ENCODE peak calls at places on chromosome 16, in seven cellular contexts. T, J, S, W, E, Y and R are unnamed samples.

GRCh38 chr16:79257958-79258490 is 342.5 kb downstream of the MAF start:
- DNase-seq in Y (no peak), W (no peak), E (no peak), S (no peak), T (no peak), J (no peak), R (no peak)

GRCh38 chr16:81697321-81697885 is 81.7 kb upstream of the PLCG2 start:
- DNase-seq in E (peak; percentile 79), J (peak; percentile 65), T (peak; percentile 59), Y (no peak), S (peak; percentile 68), W (peak; percentile 57), R (no peak)

GRCh38 chr16:50151322-50151721 is 1.8 kb upstream of the TENT4B start:
- DNase-seq in W (no peak), T (no peak), Y (no peak), S (no peak), E (no peak), J (no peak), R (no peak)

GRCh38 chr16:81774348-81774747 is 4.7 kb upstream of the PLCG2 start:
- DNase-seq in Y (no peak), S (no peak), J (no peak), T (no peak), E (no peak), W (no peak), R (no peak)

GRCh38 chr16:3089717-3090592 is 9.1 kb downstream of the ZSCAN10 start:
- DNase-seq in S (no peak), Y (no peak), T (no peak), W (no peak), E (no peak), J (no peak), R (no peak)

GRCh38 chr16:75965504-75966374 is 239.4 kb upstream of the CPHXL start:
- DNase-seq in J (no peak), W (no peak), Y (no peak), S (no peak), E (no peak), T (no peak), R (no peak)

GRCh38 chr16:20904507-20905079 is 4.0 kb downstream of the LYRM1 start:
- DNase-seq in Y (no peak), W (no peak), T (no peak), J (peak; percentile 30), S (no peak), E (no peak), R (peak; percentile 63)

GRCh38 chr16:29899516-29900101 is at the start of gene SEZ6L2:
- DNase-seq in E (peak; percentile 74), T (peak; percentile 89), S (peak; percentile 86), W (peak; percentile 73), Y (no peak), J (peak; percentile 89), R (no peak)

GRCh38 chr16:9072806-9073341 is 18.6 kb upstream of the HAPSTR1 start:
- DNase-seq in W (no peak), S (no peak), T (no peak), J (no peak), Y (no peak), E (no peak), R (no peak)

GRCh38 chr16:9630985-9631384 is 539.5 kb downstream of the HAPSTR1 start:
- DNase-seq in S (no peak), Y (no peak), J (no peak), E (no peak), T (no peak), W (no peak), R (no peak)

GRCh38 chr16:14283786-14284185 is 212.7 kb downstream of the MRTFB start:
- DNase-seq in J (no peak), T (no peak), W (no peak), Y (no peak), E (no peak), S (no peak), R (no peak)

GRCh38 chr16:14284930-14285541 is 213.9 kb downstream of the MRTFB start:
- DNase-seq in Y (no peak), J (peak; percentile 67), W (peak; percentile 53), T (peak; percentile 55), S (peak; percentile 67), E (no peak), R (no peak)

GRCh38 chr16:14284371-14284770 is 213.3 kb downstream of the MRTFB start:
- DNase-seq in W (no peak), S (no peak), T (no peak), Y (no peak), J (no peak), E (no peak), R (no peak)

GRCh38 chr16:14286381-14287230 is 215.5 kb downstream of the MRTFB start:
- DNase-seq in S (peak; percentile 22), Y (no peak), T (no peak), W (no peak), E (no peak), J (no peak), R (no peak)

DNA sequence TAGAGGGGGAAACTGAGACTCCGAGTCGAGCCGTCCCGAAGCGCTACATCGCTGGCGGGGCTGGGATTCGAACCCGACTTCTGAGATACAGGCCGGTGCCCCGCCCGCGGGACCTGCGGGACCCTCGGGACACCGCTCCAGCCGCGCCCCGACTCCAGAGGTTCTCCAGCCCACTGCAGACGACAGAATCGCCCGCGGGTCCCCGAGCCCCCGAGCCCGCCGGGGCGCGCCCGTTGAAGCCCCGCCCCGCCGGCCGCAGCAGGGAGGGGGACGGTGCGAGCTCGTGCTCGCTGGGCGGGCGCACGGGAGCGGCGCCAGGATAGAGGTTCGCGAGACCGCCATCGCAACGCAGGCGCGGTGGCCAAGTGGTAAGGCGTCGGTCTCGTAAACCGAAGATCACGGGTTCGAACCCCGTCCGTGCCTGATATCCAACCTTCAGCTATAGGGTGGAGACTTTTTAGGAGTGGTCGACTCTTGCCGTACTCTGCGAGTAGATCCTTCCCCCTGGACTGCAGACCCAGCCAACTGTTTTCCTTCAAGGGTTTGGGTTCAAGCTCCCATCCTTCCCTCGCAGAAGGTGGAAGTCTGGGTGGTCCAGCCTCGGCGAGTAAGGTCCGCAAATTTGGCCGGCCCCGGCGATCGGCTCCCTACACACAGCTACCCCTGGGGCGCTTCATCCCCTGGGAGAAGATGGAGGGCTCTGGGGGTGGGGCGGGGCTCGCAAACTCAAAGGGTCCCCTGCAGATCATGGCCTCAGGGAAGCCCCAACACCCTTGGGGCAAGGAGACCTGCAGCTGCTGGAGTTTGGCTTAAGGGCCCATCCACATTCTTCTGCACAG is 214.6 kb downstream of the MRTFB start:
- DNase-seq in E (peak; percentile 90), W (peak; percentile 91), J (peak; percentile 97), S (peak; percentile 95), Y (peak; percentile 99), T (peak; percentile 82), R (peak; percentile 94)
- TF ChIP-seq EP300 in E (peak; percentile 59), W (no peak), J (no peak), S (no peak), Y (no peak), T (no peak), R (peak; percentile 17)

DNA sequence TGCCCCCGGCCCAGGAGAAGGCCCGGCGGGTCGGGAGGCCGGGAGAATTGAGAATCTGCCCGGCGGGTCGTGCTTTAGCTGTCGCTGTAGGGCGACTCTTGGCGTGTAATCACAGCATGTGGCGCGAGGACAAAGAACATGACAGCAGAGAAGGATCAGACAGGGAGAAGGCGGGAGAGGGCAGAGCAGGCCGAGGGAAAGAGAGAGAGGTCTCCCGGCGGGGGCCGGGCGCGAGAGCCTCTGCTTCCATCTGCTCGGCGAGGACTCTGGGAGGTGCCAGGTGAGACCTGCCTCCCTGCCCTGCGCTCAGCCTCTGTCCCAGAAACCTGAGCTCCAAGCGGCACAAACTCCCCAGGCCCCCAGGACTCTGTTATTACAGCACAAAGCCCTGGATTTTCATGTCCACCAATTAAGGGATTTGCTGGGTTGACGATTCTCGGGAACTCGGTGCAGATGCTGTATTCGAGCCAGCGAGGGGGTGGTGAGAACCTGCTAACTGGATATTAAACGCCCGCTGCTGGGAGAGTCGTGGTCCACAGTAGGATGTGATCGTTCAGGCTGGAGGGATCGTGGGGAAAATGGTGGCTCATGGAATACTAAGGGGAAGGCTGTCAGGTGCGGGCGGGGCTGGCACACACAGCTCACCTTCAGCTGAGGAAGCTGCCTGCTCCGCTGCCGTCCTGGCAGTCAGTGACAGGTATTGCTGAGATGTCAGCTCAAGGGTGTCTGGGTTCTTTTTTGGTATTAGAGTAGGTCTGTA is 172.0 kb upstream of the CIBAR2 start:
- DNase-seq in J (no peak), T (no peak), Y (no peak), S (no peak), E (no peak), W (no peak), R (no peak)
- H3K27ac ChIP-seq in J (no peak overlapping the region), T (no peak overlapping the region), Y (no peak overlapping the region), S (no peak overlapping the region), E (no peak overlapping the region), W (no peak overlapping the region), R (peak overlapping the region; percentile 69)

GRCh38 chr16:84823484-84823883 is 3.7 kb downstream of the CRISPLD2 start:
- DNase-seq in T (no peak), W (no peak), S (no peak), E (no peak), Y (no peak), J (no peak), R (no peak)

GRCh38 chr16:84821179-84821578 is 1.4 kb downstream of the CRISPLD2 start:
- DNase-seq in E (no peak), S (no peak), T (no peak), J (no peak), W (no peak), Y (no peak), R (no peak)

GRCh38 chr16:84823926-84824325 is 4.1 kb downstream of the CRISPLD2 start:
- DNase-seq in T (no peak), Y (no peak), S (no peak), J (no peak), W (no peak), E (no peak), R (no peak)

GRCh38 chr16:84821728-84822676 is 2.2 kb downstream of the CRISPLD2 start:
- DNase-seq in E (no peak), W (no peak), S (no peak), Y (no peak), T (no peak), J (no peak), R (no peak)

DNA sequence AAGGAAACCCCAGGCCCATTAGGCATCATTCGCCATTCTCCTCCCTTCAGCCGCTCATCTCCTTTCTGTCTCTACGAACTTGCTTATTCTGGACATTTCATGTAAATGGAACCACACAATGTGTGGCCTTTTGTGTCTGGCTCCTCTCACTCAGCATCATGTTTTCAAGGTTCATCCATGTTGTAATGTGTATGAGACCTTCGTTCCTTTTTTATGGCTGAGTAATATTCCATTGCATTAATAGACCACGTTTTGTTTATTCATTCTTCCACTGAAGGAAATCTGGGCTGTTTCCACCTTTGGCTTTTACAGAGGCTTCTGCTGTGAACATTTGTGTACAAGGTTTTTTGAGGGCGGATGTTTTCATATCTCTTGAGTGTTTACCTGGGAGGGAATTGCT is 3.2 kb downstream of the CRISPLD2 start:
- DNase-seq in J (no peak), S (no peak), E (no peak), T (no peak), W (no peak), Y (no peak), R (no peak)
- TF ChIP-seq EP300 in J (no peak), S (no peak), E (no peak), T (no peak), W (no peak), Y (no peak), R (no peak)

GRCh38 chr16:4316103-4316731 is 350 bp downstream of the GLIS2 start:
- DNase-seq in T (no peak), E (peak; percentile 61), W (no peak), Y (no peak), S (no peak), J (no peak), R (no peak)
- H3K27ac ChIP-seq in T (peak overlapping the region; percentile 96), E (peak overlapping the region; percentile 51), W (peak overlapping the region; percentile 94), Y (peak overlapping the region; percentile 96), S (peak overlapping the region; percentile 88), J (peak overlapping the region; percentile 94), R (peak overlapping the region; percentile 91)